ENCODE peak calls at places on chromosomes 6 and 20, in six cellular contexts. M, B, J, Q, V and T are unnamed samples.

GRCh38 chr20:45405566-45406259 is 2.4 kb upstream of the DBNDD2 start:
- DNase-seq in M (no peak), B (no peak), J (peak), Q (peak), V (peak), T (peak)

GRCh38 chr6:4322846-4323309 is 187.5 kb upstream of the ECI2 start:
- DNase-seq in M (peak), B (peak), J (peak), Q (no peak), V (no peak), T (peak)

GRCh38 chr6:71406871-71407860 is 118.6 kb downstream of the OGFRL1 start:
- DNase-seq in M (no peak), B (peak), J (no peak), Q (no peak), V (peak), T (peak)

GRCh38 chr6:76631641-76632040 is 559.2 kb upstream of the IMPG1 start:
- DNase-seq in M (no peak), B (no peak), J (no peak), Q (no peak), V (no peak), T (no peak)

GRCh38 chr6:17831135-17831534 is 124.4 kb upstream of the NUP153 start:
- DNase-seq in M (peak), B (peak), J (peak), Q (no peak), V (no peak), T (no peak)

GRCh38 chr6:80366721-80367120 is 260.2 kb downstream of the BCKDHB start:
- DNase-seq in M (peak), B (no peak), J (peak), Q (no peak), V (no peak), T (no peak)

GRCh38 chr6:30060634-30060981 is 457 bp upstream of the POLR1H start:
- DNase-seq in M (peak), B (no peak), J (peak), Q (no peak), V (no peak), T (peak)

GRCh38 chr6:129312865-129313264 is 397.1 kb downstream of the ARHGAP18 start:
- DNase-seq in M (peak), B (peak), J (peak), Q (no peak), V (no peak), T (peak)

GRCh38 chr6:36755435-36756348 is 58.1 kb downstream of the RAB44 start:
- DNase-seq in M (peak), B (peak), J (peak), Q (no peak), V (no peak), T (no peak)

GRCh38 chr6:44628347-44628746 is 240.8 kb downstream of the CDC5L start:
- DNase-seq in M (no peak), B (no peak), J (no peak), Q (no peak), V (no peak), T (no peak)

GRCh38 chr20:53805895-53806384 is 212.3 kb upstream of the ZNF217 start:
- DNase-seq in M (peak), B (peak), J (peak), Q (no peak), V (no peak), T (no peak)

GRCh38 chr6:70282906-70283461 is 19.9 kb downstream of the COL9A1 start:
- DNase-seq in M (no peak), B (no peak), J (no peak), Q (peak), V (peak), T (peak)

GRCh38 chr6:624979-625378 is 31.9 kb downstream of the HUS1B start:
- DNase-seq in M (peak), B (no peak), J (peak), Q (no peak), V (no peak), T (peak)

DNA sequence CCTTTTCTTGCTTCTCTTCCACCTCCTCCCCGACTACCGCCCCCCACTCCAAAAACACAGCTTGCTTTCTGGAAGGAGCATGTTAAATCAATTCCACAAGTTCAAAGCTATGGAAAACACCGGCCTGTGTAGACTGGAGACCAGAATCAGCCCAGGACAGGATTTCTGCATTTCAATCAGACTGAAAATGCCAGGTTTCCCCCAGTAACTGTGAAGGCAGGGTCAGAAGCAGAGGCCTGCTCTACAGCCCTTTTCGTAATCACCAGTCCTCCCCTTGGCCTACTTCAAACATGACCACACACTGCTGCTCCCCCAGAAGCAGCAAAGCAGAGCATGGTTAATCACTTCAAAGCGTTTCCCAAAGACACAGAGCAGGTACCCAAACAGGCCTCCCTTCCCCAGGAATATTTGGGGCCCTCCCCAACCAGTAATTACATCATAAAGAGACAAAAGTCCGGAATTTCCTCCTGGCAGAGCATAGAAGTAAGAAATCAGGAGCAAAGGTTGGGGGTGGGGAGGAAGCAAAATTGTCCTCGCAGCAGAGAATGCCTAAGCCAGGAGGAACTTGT is 38.4 kb downstream of the ZMYND8 start:
- DNase-seq in M (peak), B (no peak), J (peak), Q (no peak), V (peak), T (peak)
- H2AK5ac ChIP-seq in M (peak), B (no peak), J (peak), Q (no peak), V (peak), T (peak)

DNA sequence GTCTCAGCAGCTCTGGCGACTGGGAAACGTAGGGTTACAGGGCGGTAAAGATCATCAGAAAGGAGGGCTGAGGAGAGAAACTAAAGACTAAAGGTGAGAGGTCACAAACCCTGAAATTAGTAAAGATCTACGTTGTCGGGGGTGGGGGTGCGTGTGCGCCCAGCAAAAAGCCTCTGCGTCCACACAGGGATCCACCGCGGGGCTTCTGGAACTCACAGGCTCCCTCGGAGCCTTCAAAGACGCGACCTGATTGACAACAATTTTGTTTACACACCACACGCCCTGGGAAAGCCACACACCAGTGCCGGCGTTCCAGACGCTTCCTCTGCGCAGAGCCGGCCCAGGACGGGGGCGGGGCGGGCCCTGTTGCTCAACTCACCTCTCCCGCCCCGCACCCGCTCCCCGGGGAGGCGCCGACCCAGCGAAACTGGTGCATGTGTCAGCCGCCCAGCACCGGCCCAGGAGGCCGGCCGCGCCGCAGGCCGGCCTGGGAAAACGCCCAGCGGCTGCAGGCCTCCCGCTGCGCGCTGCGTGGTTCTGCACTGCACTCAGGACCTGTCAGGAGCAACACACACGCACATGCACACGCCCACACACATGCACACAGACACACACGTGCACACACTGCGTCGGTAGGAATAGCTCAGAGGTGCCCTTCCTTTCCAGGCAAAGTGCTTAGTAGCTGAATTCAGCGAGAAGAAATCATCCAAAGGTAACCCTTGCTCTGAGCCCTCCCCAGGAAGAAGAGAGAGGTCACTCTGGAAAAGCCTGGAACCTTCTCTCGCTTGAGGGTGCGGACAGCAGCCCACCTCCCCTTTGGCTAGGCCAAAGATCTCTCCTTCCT is 57.2 kb upstream of the ARID1B start:
- DNase-seq in M (peak), B (peak), J (peak), Q (no peak), V (peak), T (peak)
- H2BK120ac ChIP-seq in M (peak), B (peak), J (no peak), Q (peak), V (no peak), T (no peak)

GRCh38 chr6:168207421-168208175 is 112.0 kb downstream of the DACT2 start:
- DNase-seq in M (no peak), B (no peak), J (no peak), Q (no peak), V (no peak), T (no peak)
- H2AK5ac ChIP-seq in M (no peak), B (no peak), J (no peak), Q (peak), V (no peak), T (no peak)

GRCh38 chr6:104407957-104408356 is 451.8 kb downstream of the HACE1 start:
- DNase-seq in M (no peak), B (no peak), J (no peak), Q (no peak), V (no peak), T (peak)
- H2BK120ac ChIP-seq in M (no peak), B (no peak), J (no peak), Q (no peak), V (no peak), T (no peak)